ENCODE peak calls at places on chromosomes 11 and 22, in four cellular contexts. One of them, this sample, is unnamed.

GRCh38 chr11:13259374-13259773 is 18.2 kb upstream of the BMAL1 start:
- DNase-seq in retina: no peak
- DNase-seq in Calu3: no peak
- DNase-seq in dermis blood vessel endothelial cell: no peak
- DNase-seq in this sample: no peak

GRCh38 chr11:124760205-124760652 is 1.9 kb downstream of the ESAM start:
- DNase-seq in retina: peak
- DNase-seq in Calu3: no peak
- DNase-seq in dermis blood vessel endothelial cell: peak
- DNase-seq in this sample: no peak

GRCh38 chr11:107858217-107859070 is at the start of gene SLC35F2:
- DNase-seq in retina: peak
- DNase-seq in Calu3: peak
- DNase-seq in dermis blood vessel endothelial cell: peak
- DNase-seq in this sample: no peak

GRCh38 chr11:122170815-122171475 is 54.9 kb upstream of the BLID start:
- DNase-seq in retina: no peak
- DNase-seq in Calu3: no peak
- DNase-seq in dermis blood vessel endothelial cell: peak
- DNase-seq in this sample: no peak

GRCh38 chr11:129973809-129974208 is 28.8 kb downstream of the PRDM10 start:
- DNase-seq in retina: peak
- DNase-seq in Calu3: no peak
- DNase-seq in dermis blood vessel endothelial cell: no peak
- DNase-seq in this sample: no peak

GRCh38 chr11:126419801-126420729 is 64.6 kb downstream of the ST3GAL4 start:
- DNase-seq in retina: no peak
- DNase-seq in Calu3: no peak
- DNase-seq in dermis blood vessel endothelial cell: no peak
- DNase-seq in this sample: no peak

GRCh38 chr11:134670247-134670646 is 258.2 kb upstream of the B3GAT1 start:
- DNase-seq in retina: no peak
- DNase-seq in Calu3: no peak
- DNase-seq in dermis blood vessel endothelial cell: no peak
- DNase-seq in this sample: no peak

GRCh38 chr11:15818132-15818842 is 538.1 kb downstream of the SOX6 start:
- DNase-seq in retina: no peak
- DNase-seq in Calu3: no peak
- DNase-seq in dermis blood vessel endothelial cell: no peak
- DNase-seq in this sample: no peak

GRCh38 chr22:34111210-34111824 is 191.0 kb upstream of the LARGE1 start:
- DNase-seq in retina: peak
- DNase-seq in Calu3: peak
- DNase-seq in dermis blood vessel endothelial cell: peak
- DNase-seq in this sample: no peak

GRCh38 chr11:134312807-134313206 is 19.0 kb upstream of the GLB1L2 start:
- DNase-seq in retina: no peak
- DNase-seq in Calu3: no peak
- DNase-seq in dermis blood vessel endothelial cell: no peak
- DNase-seq in this sample: no peak

GRCh38 chr22:46946383-46946965 is 184.0 kb downstream of the TBC1D22A start:
- DNase-seq in retina: no peak
- DNase-seq in Calu3: no peak
- DNase-seq in dermis blood vessel endothelial cell: no peak
- DNase-seq in this sample: no peak

GRCh38 chr22:45302047-45302446 is 7.7 kb upstream of the FAM118A start:
- DNase-seq in retina: no peak
- DNase-seq in Calu3: no peak
- DNase-seq in dermis blood vessel endothelial cell: no peak
- DNase-seq in this sample: no peak

This sample was measured in tibial nerve.